ENCODE peak calls at places on chromosomes 7 and 10, in seven cellular contexts. C, W, P, J, D, U and K are unnamed samples.

GRCh38 chr10:79308969-79309665 is 38.2 kb upstream of the PPIF start:
- DNase-seq in P (no peak), W (no peak), D (no peak), C (peak), J (no peak), U (no peak), K (no peak)

GRCh38 chr7:139713835-139714162 is 64.0 kb downstream of the HIPK2 start:
- DNase-seq in J (no peak), W (no peak), C (no peak), D (no peak), P (no peak), U (no peak), K (no peak)

GRCh38 chr7:41003031-41003925 is 699.6 kb downstream of the INHBA start:
- DNase-seq in J (peak), C (no peak), W (no peak), P (peak), D (no peak), U (peak), K (peak)

GRCh38 chr10:129467346-129468119 is 492 bp downstream of the MGMT start:
- DNase-seq in C (no peak), J (no peak), W (no peak), U (no peak), D (no peak), P (no peak), K (no peak)

GRCh38 chr7:22728416-22729029 is 1.5 kb downstream of the IL6 start:
- DNase-seq in U (peak), P (peak), J (no peak), D (no peak), W (no peak), C (no peak), K (no peak)

GRCh38 chr7:24967696-24968095 is 12.3 kb downstream of the OSBPL3 start:
- DNase-seq in P (no peak), W (no peak), C (no peak), J (no peak), U (no peak), D (no peak), K (no peak)

GRCh38 chr10:42865716-42866114 is 83.1 kb downstream of the BMS1 start:
- DNase-seq in D (no peak), W (no peak), C (no peak), P (no peak), J (no peak), U (no peak), K (no peak)

GRCh38 chr10:7248148-7248547 is 162.7 kb downstream of the SFMBT2 start:
- DNase-seq in P (no peak), W (no peak), U (no peak), J (no peak), D (no peak), C (no peak), K (no peak)

GRCh38 chr7:149006345-149006725 is 22.0 kb downstream of the PDIA4 start:
- DNase-seq in J (no peak), C (no peak), U (no peak), D (no peak), P (no peak), W (no peak), K (no peak)

GRCh38 chr10:110781139-110781538 is 90.6 kb upstream of the PDCD4 start:
- DNase-seq in W (no peak), D (no peak), U (no peak), J (no peak), P (no peak), C (no peak), K (no peak)

GRCh38 chr10:65194555-65194954 is 1673.4 kb downstream of the REEP3 start:
- DNase-seq in C (no peak), P (peak), J (no peak), D (no peak), W (no peak), U (no peak), K (no peak)

GRCh38 chr7:41491752-41492405 is 211.0 kb downstream of the INHBA start:
- DNase-seq in P (no peak), D (peak), C (no peak), U (no peak), J (no peak), W (no peak), K (no peak)

GRCh38 chr7:82050134-82050533 is 280.3 kb upstream of the HGF start:
- DNase-seq in C (no peak), U (peak), D (no peak), J (no peak), W (no peak), P (peak), K (no peak)

GRCh38 chr7:55251911-55252310 is 113.2 kb upstream of the LANCL2 start:
- DNase-seq in P (no peak), J (no peak), U (no peak), D (no peak), W (no peak), C (no peak), K (no peak)

GRCh38 chr7:31051598-31052503 is at the start of gene ADCYAP1R1:
- DNase-seq in C (no peak), U (no peak), P (no peak), J (peak), W (no peak), D (peak), K (peak)

GRCh38 chr10:110487411-110488123 is 10.1 kb upstream of the DUSP5 start:
- DNase-seq in U (no peak), J (no peak), C (no peak), P (no peak), D (no peak), W (no peak), K (no peak)

GRCh38 chr10:86144301-86144700 is 222.3 kb downstream of the GRID1 start:
- DNase-seq in J (no peak), U (no peak), C (no peak), W (no peak), D (no peak), P (no peak), K (no peak)

GRCh38 chr7:18727094-18727870 is 231.7 kb downstream of the HDAC9 start:
- DNase-seq in W (no peak), P (peak), C (no peak), D (no peak), J (no peak), U (no peak), K (no peak)

GRCh38 chr10:81875680-81876252 is 772 bp downstream of the NRG3 start:
- DNase-seq in D (no peak), U (no peak), C (no peak), J (no peak), W (no peak), P (no peak), K (no peak)

GRCh38 chr7:22387583-22387982 is 30.6 kb upstream of the RAPGEF5 start:
- DNase-seq in D (no peak), C (no peak), J (no peak), P (peak), U (no peak), W (no peak), K (peak)

GRCh38 chr10:44932338-44933116 is 21.4 kb downstream of the TMEM72 start:
- DNase-seq in C (peak), J (peak), U (peak), W (peak), P (peak), D (peak), K (peak)

GRCh38 chr10:127018298-127018650 is 113.0 kb downstream of the DOCK1 start:
- DNase-seq in P (no peak), D (no peak), C (no peak), W (no peak), J (no peak), U (no peak), K (no peak)

GRCh38 chr7:140656548-140657515 is 15.9 kb upstream of the ADCK2 start:
- DNase-seq in C (no peak), D (peak), P (no peak), W (no peak), U (no peak), J (no peak), K (no peak)

GRCh38 chr10:88989824-88990527 is 622 bp upstream of the FAS start:
- DNase-seq in C (no peak), D (peak), U (no peak), P (peak), J (no peak), W (no peak), K (no peak)

GRCh38 chr10:69349542-69349888 is 67.2 kb downstream of the TACR2 start:
- DNase-seq in J (no peak), U (no peak), P (no peak), D (no peak), W (no peak), C (no peak), K (no peak)

GRCh38 chr7:100051611-100052010 is 2.0 kb downstream of the ZSCAN21 start:
- DNase-seq in P (no peak), D (no peak), C (no peak), J (no peak), U (no peak), W (no peak), K (no peak)

GRCh38 chr7:77349141-77349540 is 67.0 kb downstream of the GSAP start:
- DNase-seq in J (no peak), D (no peak), P (peak), C (no peak), U (no peak), W (no peak), K (no peak)

GRCh38 chr7:74312418-74313021 is 23.3 kb downstream of the CLIP2 start:
- DNase-seq in J (no peak), W (no peak), P (no peak), D (no peak), C (no peak), U (peak), K (peak)

GRCh38 chr10:3106908-3107425 is 39.6 kb downstream of the PFKP start:
- DNase-seq in D (no peak), C (no peak), P (peak), W (no peak), J (no peak), U (no peak), K (no peak)

GRCh38 chr7:17155529-17155928 is 142.9 kb upstream of the AHR start:
- DNase-seq in P (no peak), U (no peak), W (no peak), C (no peak), J (no peak), D (no peak), K (no peak)

GRCh38 chr7:123580406-123581161 is 21.0 kb upstream of the ASB15 start:
- DNase-seq in P (peak), W (no peak), U (peak), C (no peak), D (no peak), J (peak), K (no peak)

GRCh38 chr7:116166167-116166566 is 44.2 kb upstream of the TES start:
- DNase-seq in D (no peak), U (no peak), C (no peak), J (no peak), W (no peak), P (peak), K (no peak)

GRCh38 chr10:50554381-50554994 is 69.3 kb downstream of the SGMS1 start:
- DNase-seq in C (no peak), J (no peak), W (no peak), U (no peak), P (no peak), D (no peak), K (no peak)

GRCh38 chr7:25846722-25847121 is 305.3 kb upstream of the NFE2L3 start:
- DNase-seq in C (peak), U (no peak), D (peak), P (peak), W (no peak), J (no peak), K (peak)

GRCh38 chr10:78626471-78626870 is 442.3 kb upstream of the ZMIZ1 start:
- DNase-seq in D (no peak), J (peak), W (no peak), P (no peak), C (no peak), U (no peak), K (no peak)

GRCh38 chr7:43637114-43637806 is 54.4 kb downstream of the STK17A start:
- DNase-seq in J (no peak), U (no peak), C (no peak), D (no peak), P (peak), W (no peak), K (no peak)

GRCh38 chr7:43642897-43643630 is 60.2 kb downstream of the STK17A start:
- DNase-seq in W (no peak), C (no peak), D (no peak), J (no peak), P (no peak), U (no peak), K (no peak)

GRCh38 chr7:43643842-43644241 is 60.9 kb downstream of the STK17A start:
- DNase-seq in P (no peak), U (no peak), C (no peak), J (no peak), D (no peak), W (no peak), K (no peak)

GRCh38 chr7:43640679-43641078 is 57.8 kb downstream of the STK17A start:
- DNase-seq in P (no peak), D (no peak), U (no peak), C (no peak), J (no peak), W (no peak), K (no peak)

DNA sequence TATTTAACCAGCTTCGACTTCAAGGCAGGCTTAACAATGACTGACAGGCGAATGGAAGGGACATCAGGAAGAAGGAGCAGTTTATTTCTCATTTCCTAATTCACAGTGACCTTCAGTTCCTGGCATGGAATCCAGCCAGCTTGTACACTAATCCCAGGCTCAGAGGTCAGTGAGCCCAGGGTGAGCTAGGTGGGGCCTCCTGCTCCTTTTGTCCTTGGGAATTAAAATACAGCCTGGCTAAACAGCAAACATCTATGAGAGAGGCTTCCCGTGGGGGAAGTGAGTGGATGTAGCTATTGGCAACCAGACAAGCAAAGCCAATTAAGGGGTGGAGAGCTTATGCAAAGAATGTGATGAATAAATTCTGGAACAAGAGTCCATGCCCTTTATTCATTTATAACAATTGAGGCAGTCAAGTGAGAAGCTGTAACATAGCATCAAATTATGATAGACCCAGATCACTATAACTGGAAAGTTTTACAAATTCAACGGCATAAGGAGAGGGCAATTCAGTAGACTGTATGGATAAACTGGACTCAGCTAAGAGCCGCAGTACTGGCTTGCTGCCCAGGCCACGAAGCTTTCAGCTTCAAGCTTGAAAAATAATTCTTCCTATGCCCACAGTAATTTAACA is 57.1 kb downstream of the STK17A start:
- DNase-seq in W (no peak), P (peak), U (no peak), J (peak), C (no peak), D (peak), K (no peak)
- H3K27ac ChIP-seq in W (no peak), P (peak), U (no peak), J (peak), C (peak), D (no peak), K (peak)

GRCh38 chr7:129225931-129226572 is 1.2 kb downstream of the AHCYL2 start:
- DNase-seq in D (no peak), W (no peak), U (no peak), C (no peak), J (no peak), P (no peak), K (no peak)
- H3K27ac ChIP-seq in D (peak), W (peak), U (peak), C (no peak), J (no peak), P (peak), K (peak)

DNA sequence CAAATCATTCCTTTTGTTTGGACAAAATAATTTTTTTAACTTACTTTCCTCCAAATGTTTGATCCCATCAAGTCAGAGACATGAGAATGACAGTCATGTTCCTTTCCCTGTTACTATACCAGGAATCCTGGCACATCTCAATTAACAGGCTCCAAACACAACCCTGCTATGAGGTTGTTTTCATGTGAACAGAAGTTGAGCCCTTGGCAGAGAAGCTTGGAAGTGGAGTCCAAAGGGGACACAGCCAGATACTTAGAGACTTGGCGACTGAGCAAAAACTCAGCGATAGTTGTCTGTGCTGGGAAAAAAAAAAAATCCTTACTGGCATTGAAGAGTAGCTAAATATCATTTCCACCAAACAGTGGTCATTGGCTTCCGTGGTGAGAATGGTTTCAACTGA is 12.8 kb downstream of the TUBAL3 start:
- DNase-seq in C (no peak), D (no peak), W (no peak), J (no peak), P (no peak), U (no peak), K (no peak)
- H3K27ac ChIP-seq in C (no peak), D (no peak), W (no peak), J (no peak), P (no peak), U (no peak), K (no peak)

GRCh38 chr10:122124342-122124741 is 135.4 kb downstream of the TACC2 start:
- DNase-seq in W (no peak), D (no peak), P (no peak), C (no peak), J (no peak), U (no peak), K (no peak)
- H3K27ac ChIP-seq in W (no peak), D (no peak), P (no peak), C (no peak), J (no peak), U (no peak), K (no peak)

GRCh38 chr7:157255201-157255606 is 81.6 kb upstream of the DNAJB6 start:
- DNase-seq in C (no peak), J (no peak), D (no peak), P (no peak), W (no peak), U (no peak), K (no peak)
- H3K27ac ChIP-seq in C (no peak), J (no peak), D (no peak), P (no peak), W (no peak), U (no peak), K (no peak)

GRCh38 chr7:71285614-71286013 is 153.7 kb downstream of the GALNT17 start:
- DNase-seq in C (no peak), W (no peak), D (no peak), U (no peak), J (no peak), P (peak), K (no peak)
- H3K27ac ChIP-seq in C (no peak), W (no peak), D (no peak), U (no peak), J (no peak), P (no peak), K (no peak)

GRCh38 chr7:92622680-92623079 is 32.5 kb upstream of the FAM133B start:
- DNase-seq in U (no peak), P (no peak), C (no peak), J (no peak), D (no peak), W (no peak), K (no peak)
- H3K27ac ChIP-seq in U (no peak), P (no peak), C (no peak), J (no peak), D (no peak), W (no peak), K (no peak)